ENCODE peak calls at places on chromosomes 1 and 21, in five cellular contexts. One of them, this sample, is unnamed.

GRCh38 chr1:99970713-99971255 is 988 bp downstream of the SLC35A3 start:
- DNase-seq in A549: no peak
- DNase-seq in fibroblast of the aortic adventitia: peak
- DNase-seq in right cardiac atrium: no peak
- DNase-seq in heart right ventricle: no peak
- DNase-seq in this sample: no peak

GRCh38 chr21:38392722-38393121 is 105.6 kb downstream of the ERG start:
- DNase-seq in fibroblast of the aortic adventitia: no peak
- DNase-seq in A549: no peak
- DNase-seq in right cardiac atrium: no peak
- DNase-seq in heart right ventricle: no peak
- DNase-seq in this sample: no peak

GRCh38 chr1:248807067-248807737 is 18.5 kb downstream of the SH3BP5L start:
- DNase-seq in fibroblast of the aortic adventitia: peak
- DNase-seq in right cardiac atrium: peak
- DNase-seq in heart right ventricle: peak
- DNase-seq in A549: peak
- DNase-seq in this sample: peak

GRCh38 chr1:11761988-11762406 is at the start of gene C1orf167:
- DNase-seq in heart right ventricle: no peak
- DNase-seq in right cardiac atrium: peak
- DNase-seq in A549: no peak
- DNase-seq in fibroblast of the aortic adventitia: no peak
- DNase-seq in this sample: no peak

GRCh38 chr1:2504949-2505272 is 21.5 kb downstream of the PANK4 start:
- DNase-seq in heart right ventricle: no peak
- DNase-seq in fibroblast of the aortic adventitia: no peak
- DNase-seq in A549: no peak
- DNase-seq in right cardiac atrium: no peak
- DNase-seq in this sample: no peak

GRCh38 chr1:181040284-181040865 is 6.6 kb downstream of the MR1 start:
- DNase-seq in right cardiac atrium: no peak
- DNase-seq in heart right ventricle: no peak
- DNase-seq in A549: no peak
- DNase-seq in fibroblast of the aortic adventitia: no peak
- DNase-seq in this sample: no peak

GRCh38 chr1:12144236-12144635 is 22.6 kb upstream of the TNFRSF1B start:
- DNase-seq in A549: no peak
- DNase-seq in fibroblast of the aortic adventitia: no peak
- DNase-seq in right cardiac atrium: peak
- DNase-seq in heart right ventricle: no peak
- DNase-seq in this sample: no peak

GRCh38 chr1:3051270-3052268 is 17.4 kb upstream of the PRDM16 start:
- DNase-seq in fibroblast of the aortic adventitia: no peak
- DNase-seq in right cardiac atrium: no peak
- DNase-seq in A549: no peak
- DNase-seq in heart right ventricle: no peak
- DNase-seq in this sample: no peak

GRCh38 chr21:16418211-16418610 is 688.4 kb downstream of the USP25 start:
- DNase-seq in right cardiac atrium: no peak
- DNase-seq in fibroblast of the aortic adventitia: peak
- DNase-seq in heart right ventricle: no peak
- DNase-seq in A549: no peak
- DNase-seq in this sample: no peak

GRCh38 chr1:31723828-31724359 is 20.1 kb upstream of the COL16A1 start:
- DNase-seq in heart right ventricle: peak
- DNase-seq in fibroblast of the aortic adventitia: peak
- DNase-seq in right cardiac atrium: peak
- DNase-seq in A549: no peak
- DNase-seq in this sample: peak

GRCh38 chr1:175555266-175555665 is 188.1 kb downstream of the TNR start:
- DNase-seq in right cardiac atrium: no peak
- DNase-seq in fibroblast of the aortic adventitia: no peak
- DNase-seq in A549: no peak
- DNase-seq in heart right ventricle: no peak
- DNase-seq in this sample: no peak

GRCh38 chr1:59293849-59294248 is 3.0 kb upstream of the FGGY start:
- DNase-seq in heart right ventricle: no peak
- DNase-seq in A549: no peak
- DNase-seq in right cardiac atrium: no peak
- DNase-seq in fibroblast of the aortic adventitia: no peak
- DNase-seq in this sample: no peak

GRCh38 chr1:228238007-228238406 is 30.2 kb downstream of the OBSCN start:
- DNase-seq in fibroblast of the aortic adventitia: no peak
- DNase-seq in A549: no peak
- DNase-seq in right cardiac atrium: no peak
- DNase-seq in heart right ventricle: no peak
- DNase-seq in this sample: no peak

GRCh38 chr1:78619803-78620579 is at the start of gene IFI44L:
- DNase-seq in right cardiac atrium: peak
- DNase-seq in A549: no peak
- DNase-seq in fibroblast of the aortic adventitia: peak
- DNase-seq in heart right ventricle: peak
- DNase-seq in this sample: peak

GRCh38 chr1:208154679-208155078 is 89.5 kb downstream of the PLXNA2 start:
- DNase-seq in right cardiac atrium: peak
- DNase-seq in heart right ventricle: no peak
- DNase-seq in fibroblast of the aortic adventitia: peak
- DNase-seq in A549: no peak
- DNase-seq in this sample: no peak

GRCh38 chr1:26092422-26092821 is 19.2 kb upstream of the PDIK1L start:
- DNase-seq in heart right ventricle: no peak
- DNase-seq in right cardiac atrium: no peak
- DNase-seq in A549: no peak
- DNase-seq in fibroblast of the aortic adventitia: no peak
- DNase-seq in this sample: no peak

GRCh38 chr1:26094677-26095383 is 16.8 kb upstream of the PDIK1L start:
- DNase-seq in fibroblast of the aortic adventitia: peak
- DNase-seq in heart right ventricle: peak
- DNase-seq in right cardiac atrium: peak
- DNase-seq in A549: no peak
- DNase-seq in this sample: no peak

GRCh38 chr1:26090893-26091292 is 20.7 kb upstream of the PDIK1L start:
- DNase-seq in A549: no peak
- DNase-seq in heart right ventricle: no peak
- DNase-seq in right cardiac atrium: no peak
- DNase-seq in fibroblast of the aortic adventitia: no peak
- DNase-seq in this sample: no peak

GRCh38 chr1:26096471-26096870 is 15.2 kb upstream of the PDIK1L start:
- DNase-seq in fibroblast of the aortic adventitia: no peak
- DNase-seq in right cardiac atrium: no peak
- DNase-seq in heart right ventricle: no peak
- DNase-seq in A549: no peak
- DNase-seq in this sample: no peak

DNA sequence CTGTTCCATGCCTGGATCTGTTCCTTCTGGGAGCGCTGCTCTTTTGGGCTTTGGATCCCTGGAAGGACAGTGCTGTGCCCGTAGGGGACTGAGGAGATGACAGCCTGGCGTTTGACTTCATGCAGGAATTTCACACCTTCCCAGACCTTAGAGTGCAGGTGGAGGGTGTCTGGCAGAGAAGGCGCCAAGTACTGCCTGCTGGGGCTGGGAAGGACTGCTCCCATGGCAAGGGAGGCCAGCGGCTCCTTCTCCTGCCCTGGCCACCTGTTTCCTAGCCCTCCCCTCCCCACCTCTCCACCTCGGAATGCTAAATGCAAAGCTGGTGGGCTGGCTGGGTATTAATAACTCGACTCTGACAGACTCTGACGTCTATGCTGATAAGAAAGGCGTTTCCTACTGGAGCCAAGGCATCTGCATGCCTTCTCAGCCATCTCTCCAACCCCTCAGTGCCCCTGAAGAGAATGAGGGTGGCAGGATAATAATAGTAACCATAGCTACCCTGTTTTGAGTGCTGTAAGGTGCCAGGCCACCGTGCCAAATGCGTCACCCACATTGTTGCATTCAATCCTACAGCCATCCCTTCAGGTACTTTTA is 17.5 kb upstream of the PDIK1L start:
- DNase-seq in right cardiac atrium: peak
- DNase-seq in fibroblast of the aortic adventitia: peak
- DNase-seq in heart right ventricle: peak
- DNase-seq in A549: no peak
- DNase-seq in this sample: no peak
- H3K4me3 ChIP-seq in right cardiac atrium: no peak
- H3K4me3 ChIP-seq in fibroblast of the aortic adventitia: no peak
- H3K4me3 ChIP-seq in heart right ventricle: peak
- H3K4me3 ChIP-seq in A549: no peak
- H3K4me3 ChIP-seq in this sample: no peak

GRCh38 chr1:40606160-40606559 is 59.3 kb downstream of the RIMS3 start:
- DNase-seq in fibroblast of the aortic adventitia: no peak
- DNase-seq in heart right ventricle: no peak
- DNase-seq in A549: no peak
- DNase-seq in right cardiac atrium: no peak
- DNase-seq in this sample: no peak

GRCh38 chr1:40610156-40610555 is 55.3 kb downstream of the RIMS3 start:
- DNase-seq in A549: no peak
- DNase-seq in heart right ventricle: no peak
- DNase-seq in right cardiac atrium: no peak
- DNase-seq in fibroblast of the aortic adventitia: no peak
- DNase-seq in this sample: no peak

GRCh38 chr1:40612345-40612831 is 53.1 kb downstream of the RIMS3 start:
- DNase-seq in A549: peak
- DNase-seq in fibroblast of the aortic adventitia: peak
- DNase-seq in heart right ventricle: peak
- DNase-seq in right cardiac atrium: no peak
- DNase-seq in this sample: peak

GRCh38 chr1:40607921-40608320 is 57.6 kb downstream of the RIMS3 start:
- DNase-seq in heart right ventricle: no peak
- DNase-seq in fibroblast of the aortic adventitia: no peak
- DNase-seq in right cardiac atrium: no peak
- DNase-seq in A549: no peak
- DNase-seq in this sample: no peak

GRCh38 chr1:40606978-40607377 is 58.5 kb downstream of the RIMS3 start:
- DNase-seq in right cardiac atrium: no peak
- DNase-seq in heart right ventricle: no peak
- DNase-seq in fibroblast of the aortic adventitia: no peak
- DNase-seq in A549: no peak
- DNase-seq in this sample: no peak
- H3K4me3 ChIP-seq in right cardiac atrium: no peak
- H3K4me3 ChIP-seq in heart right ventricle: no peak
- H3K4me3 ChIP-seq in fibroblast of the aortic adventitia: no peak
- H3K4me3 ChIP-seq in A549: no peak
- H3K4me3 ChIP-seq in this sample: no peak

DNA sequence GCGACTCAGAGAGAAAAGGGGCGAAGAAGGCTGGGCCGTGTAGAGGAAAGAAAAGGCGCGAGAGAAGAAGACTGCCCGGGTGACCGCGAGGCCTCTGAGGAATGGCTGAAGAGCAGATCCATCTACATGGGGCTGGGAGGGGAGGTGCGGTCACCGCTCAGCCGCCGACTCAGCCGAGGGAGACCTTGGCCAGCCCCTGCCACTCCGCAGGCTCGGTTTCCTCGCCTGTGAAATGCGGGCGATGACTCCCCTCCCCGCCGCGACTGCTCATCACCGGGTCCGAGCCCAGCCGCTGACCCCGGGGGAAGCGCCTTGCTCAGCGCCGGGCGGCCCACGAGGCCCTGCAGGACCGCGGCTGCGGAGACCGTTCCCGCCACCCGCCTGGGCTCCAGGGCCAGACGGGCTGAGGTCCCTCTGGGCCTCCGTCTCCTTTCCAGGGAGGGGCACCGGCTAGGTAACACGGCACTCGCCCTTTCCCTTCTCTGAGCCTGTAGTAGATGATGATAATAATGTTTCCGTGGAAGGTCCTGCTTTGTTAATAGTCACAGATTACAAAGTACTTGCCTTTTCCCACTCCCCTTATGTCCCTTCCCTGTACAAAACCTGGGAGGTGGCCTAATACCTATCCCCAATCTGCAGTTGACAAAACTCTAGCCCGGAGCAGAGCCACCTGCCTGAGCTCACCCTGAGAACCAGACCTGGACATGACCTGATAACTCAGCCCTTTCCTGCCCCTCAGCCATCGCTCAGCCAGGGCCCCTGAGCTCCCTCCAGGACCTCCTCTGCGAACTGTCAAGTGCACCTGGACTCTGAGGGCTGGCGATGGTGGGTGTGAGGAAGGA is 1.6 kb upstream of the BSND start:
- DNase-seq in fibroblast of the aortic adventitia: peak
- DNase-seq in right cardiac atrium: no peak
- DNase-seq in A549: no peak
- DNase-seq in heart right ventricle: no peak
- DNase-seq in this sample: no peak
- H3K4me3 ChIP-seq in fibroblast of the aortic adventitia: no peak
- H3K4me3 ChIP-seq in right cardiac atrium: no peak
- H3K4me3 ChIP-seq in A549: no peak
- H3K4me3 ChIP-seq in heart right ventricle: no peak
- H3K4me3 ChIP-seq in this sample: peak

GRCh38 chr1:240245629-240246020 is 153.9 kb downstream of the FMN2 start:
- DNase-seq in fibroblast of the aortic adventitia: peak
- DNase-seq in heart right ventricle: no peak
- DNase-seq in right cardiac atrium: peak
- DNase-seq in A549: no peak
- DNase-seq in this sample: no peak
- H3K4me3 ChIP-seq in fibroblast of the aortic adventitia: no peak
- H3K4me3 ChIP-seq in heart right ventricle: no peak
- H3K4me3 ChIP-seq in right cardiac atrium: no peak
- H3K4me3 ChIP-seq in A549: no peak
- H3K4me3 ChIP-seq in this sample: no peak

GRCh38 chr1:27009601-27010197 is 3.0 kb downstream of the TENT5B start:
- DNase-seq in heart right ventricle: peak
- DNase-seq in A549: peak
- DNase-seq in fibroblast of the aortic adventitia: no peak
- DNase-seq in right cardiac atrium: peak
- DNase-seq in this sample: no peak
- H3K4me3 ChIP-seq in heart right ventricle: no peak
- H3K4me3 ChIP-seq in A549: no peak
- H3K4me3 ChIP-seq in fibroblast of the aortic adventitia: no peak
- H3K4me3 ChIP-seq in right cardiac atrium: no peak
- H3K4me3 ChIP-seq in this sample: no peak

GRCh38 chr1:213986020-213986924 is 1.5 kb upstream of the PROX1 start:
- DNase-seq in fibroblast of the aortic adventitia: no peak
- DNase-seq in heart right ventricle: no peak
- DNase-seq in right cardiac atrium: no peak
- DNase-seq in A549: no peak
- DNase-seq in this sample: no peak
- H3K4me3 ChIP-seq in fibroblast of the aortic adventitia: no peak
- H3K4me3 ChIP-seq in heart right ventricle: peak
- H3K4me3 ChIP-seq in right cardiac atrium: peak
- H3K4me3 ChIP-seq in A549: no peak
- H3K4me3 ChIP-seq in this sample: no peak